ENCODE peak calls at places on chromosome 3, in eight cellular contexts. One of them, this sample, is unnamed. For H3K4me1, the result is how much of the 10 kb centered on the place peaks cover.

GRCh38 chr3:76827647-76828273 is 212.1 kb upstream of the ROBO2 start:
- DNase-seq in right cardiac atrium: no peak
- DNase-seq in transverse colon: no peak
- DNase-seq in HAP-1: no peak
- DNase-seq in GM23338: no peak
- DNase-seq in IMR-90: no peak
- DNase-seq in kidney: no peak
- DNase-seq in heart left ventricle: no peak
- DNase-seq in this sample: no peak

GRCh38 chr3:16849240-16849639 is 35.5 kb upstream of the PLCL2 start:
- DNase-seq in kidney: no peak
- DNase-seq in GM23338: peak
- DNase-seq in heart left ventricle: peak
- DNase-seq in IMR-90: peak
- DNase-seq in transverse colon: peak
- DNase-seq in HAP-1: peak
- DNase-seq in right cardiac atrium: peak
- DNase-seq in this sample: peak

GRCh38 chr3:112357888-112358287 is 24.9 kb downstream of the CD200 start:
- DNase-seq in kidney: no peak
- DNase-seq in transverse colon: no peak
- DNase-seq in IMR-90: no peak
- DNase-seq in GM23338: no peak
- DNase-seq in heart left ventricle: peak
- DNase-seq in right cardiac atrium: peak
- DNase-seq in HAP-1: no peak
- DNase-seq in this sample: no peak

GRCh38 chr3:58038675-58039302 is 30.6 kb downstream of the FLNB start:
- DNase-seq in transverse colon: no peak
- DNase-seq in HAP-1: no peak
- DNase-seq in kidney: no peak
- DNase-seq in heart left ventricle: no peak
- DNase-seq in IMR-90: no peak
- DNase-seq in right cardiac atrium: no peak
- DNase-seq in GM23338: no peak
- DNase-seq in this sample: no peak

GRCh38 chr3:133855772-133856171 is 39.9 kb downstream of the RAB6B start:
- DNase-seq in HAP-1: no peak
- DNase-seq in kidney: peak
- DNase-seq in IMR-90: peak
- DNase-seq in right cardiac atrium: no peak
- DNase-seq in GM23338: no peak
- DNase-seq in transverse colon: no peak
- DNase-seq in heart left ventricle: no peak
- DNase-seq in this sample: peak

GRCh38 chr3:100893590-100893989 is 99.6 kb downstream of the ABI3BP start:
- DNase-seq in heart left ventricle: no peak
- DNase-seq in kidney: peak
- DNase-seq in transverse colon: peak
- DNase-seq in IMR-90: peak
- DNase-seq in right cardiac atrium: peak
- DNase-seq in GM23338: peak
- DNase-seq in HAP-1: no peak
- DNase-seq in this sample: peak

GRCh38 chr3:114668099-114668498 is 374.3 kb downstream of the TIGIT start:
- DNase-seq in heart left ventricle: no peak
- DNase-seq in GM23338: no peak
- DNase-seq in HAP-1: no peak
- DNase-seq in right cardiac atrium: no peak
- DNase-seq in IMR-90: no peak
- DNase-seq in transverse colon: no peak
- DNase-seq in kidney: no peak
- DNase-seq in this sample: no peak

GRCh38 chr3:192570757-192571156 is 156.6 kb downstream of the FGF12 start:
- DNase-seq in transverse colon: no peak
- DNase-seq in right cardiac atrium: no peak
- DNase-seq in IMR-90: no peak
- DNase-seq in kidney: no peak
- DNase-seq in GM23338: no peak
- DNase-seq in heart left ventricle: peak
- DNase-seq in HAP-1: no peak
- DNase-seq in this sample: peak

GRCh38 chr3:39268554-39268910 is 11.3 kb downstream of the CX3CR1 start:
- DNase-seq in right cardiac atrium: no peak
- DNase-seq in transverse colon: no peak
- DNase-seq in kidney: no peak
- DNase-seq in HAP-1: no peak
- DNase-seq in GM23338: no peak
- DNase-seq in IMR-90: no peak
- DNase-seq in heart left ventricle: no peak
- DNase-seq in this sample: no peak

GRCh38 chr3:113508966-113509365 is 6.0 kb downstream of the SPICE1 start:
- DNase-seq in GM23338: no peak
- DNase-seq in HAP-1: no peak
- DNase-seq in transverse colon: no peak
- DNase-seq in heart left ventricle: no peak
- DNase-seq in kidney: no peak
- DNase-seq in right cardiac atrium: no peak
- DNase-seq in IMR-90: no peak
- DNase-seq in this sample: no peak

GRCh38 chr3:127655641-127656040 is 17.1 kb upstream of the ABTB1 start:
- DNase-seq in IMR-90: peak
- DNase-seq in kidney: no peak
- DNase-seq in heart left ventricle: no peak
- DNase-seq in GM23338: no peak
- DNase-seq in transverse colon: no peak
- DNase-seq in right cardiac atrium: no peak
- DNase-seq in HAP-1: no peak
- DNase-seq in this sample: peak

GRCh38 chr3:127660621-127661253 is 12.0 kb upstream of the ABTB1 start:
- DNase-seq in GM23338: no peak
- DNase-seq in heart left ventricle: no peak
- DNase-seq in kidney: no peak
- DNase-seq in transverse colon: no peak
- DNase-seq in right cardiac atrium: no peak
- DNase-seq in HAP-1: no peak
- DNase-seq in IMR-90: no peak
- DNase-seq in this sample: no peak

GRCh38 chr3:127658234-127658633 is 14.5 kb upstream of the ABTB1 start:
- DNase-seq in right cardiac atrium: no peak
- DNase-seq in IMR-90: peak
- DNase-seq in HAP-1: no peak
- DNase-seq in GM23338: no peak
- DNase-seq in heart left ventricle: no peak
- DNase-seq in transverse colon: no peak
- DNase-seq in kidney: no peak
- DNase-seq in this sample: no peak

GRCh38 chr3:127654374-127654773 is 18.4 kb upstream of the ABTB1 start:
- DNase-seq in transverse colon: no peak
- DNase-seq in HAP-1: no peak
- DNase-seq in heart left ventricle: no peak
- DNase-seq in kidney: no peak
- DNase-seq in GM23338: no peak
- DNase-seq in right cardiac atrium: no peak
- DNase-seq in IMR-90: no peak
- DNase-seq in this sample: no peak

GRCh38 chr3:127656906-127657305 is 15.8 kb upstream of the ABTB1 start:
- DNase-seq in right cardiac atrium: no peak
- DNase-seq in HAP-1: no peak
- DNase-seq in kidney: no peak
- DNase-seq in transverse colon: no peak
- DNase-seq in GM23338: no peak
- DNase-seq in IMR-90: no peak
- DNase-seq in heart left ventricle: no peak
- DNase-seq in this sample: no peak
- H3K4me1 ChIP-seq in right cardiac atrium: under half
- H3K4me1 ChIP-seq in HAP-1: under half
- H3K4me1 ChIP-seq in kidney: under half
- H3K4me1 ChIP-seq in transverse colon: under half
- H3K4me1 ChIP-seq in GM23338: under half
- H3K4me1 ChIP-seq in IMR-90: under half
- H3K4me1 ChIP-seq in heart left ventricle: under half
- H3K4me1 ChIP-seq in this sample: under half

DNA sequence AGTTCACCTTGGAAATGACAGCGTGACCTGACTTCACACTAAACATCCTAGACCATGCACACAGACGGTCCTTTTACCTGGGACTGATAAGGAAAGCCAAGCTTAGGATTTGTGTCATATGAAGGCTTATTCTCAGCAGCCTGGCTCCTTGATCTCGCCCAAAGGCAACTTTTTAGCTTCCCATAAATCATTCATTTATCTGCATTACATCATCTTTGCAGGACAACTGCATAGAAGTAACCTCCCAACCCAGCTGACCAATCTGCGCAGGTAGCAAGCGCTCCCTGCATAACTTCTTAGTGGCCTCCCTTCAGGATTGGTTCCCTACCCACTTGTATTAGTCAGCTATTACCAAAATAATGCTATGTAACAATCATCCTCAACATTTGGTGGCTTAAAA is 389.9 kb upstream of the PROK2 start:
- DNase-seq in heart left ventricle: no peak
- DNase-seq in IMR-90: no peak
- DNase-seq in HAP-1: no peak
- DNase-seq in transverse colon: no peak
- DNase-seq in kidney: no peak
- DNase-seq in right cardiac atrium: no peak
- DNase-seq in GM23338: no peak
- DNase-seq in this sample: no peak
- H3K4me1 ChIP-seq in heart left ventricle: under half
- H3K4me1 ChIP-seq in IMR-90: under half
- H3K4me1 ChIP-seq in HAP-1: under half
- H3K4me1 ChIP-seq in transverse colon: under half
- H3K4me1 ChIP-seq in kidney: under half
- H3K4me1 ChIP-seq in right cardiac atrium: under half
- H3K4me1 ChIP-seq in GM23338: under half
- H3K4me1 ChIP-seq in this sample: under half

DNA sequence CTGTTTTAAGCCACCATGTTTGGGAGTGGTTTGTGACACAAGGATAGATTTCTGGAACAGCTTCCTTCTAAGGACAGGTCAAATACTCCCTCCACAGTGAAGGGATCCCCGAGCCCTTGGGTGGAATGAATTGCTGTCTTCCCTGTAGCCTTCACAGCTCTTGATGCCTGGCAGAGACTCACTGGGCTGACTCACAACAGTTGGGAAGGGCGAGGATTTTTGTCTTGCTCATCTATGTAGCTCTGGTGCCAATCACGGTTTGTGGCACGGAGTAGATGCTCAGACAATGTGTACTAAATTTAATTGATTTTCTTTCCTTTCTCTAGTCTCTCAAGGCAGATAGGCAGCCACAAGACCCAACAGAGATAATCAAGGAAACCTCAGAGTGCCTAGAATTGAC is 27.0 kb downstream of the CRYGS start:
- DNase-seq in HAP-1: no peak
- DNase-seq in transverse colon: no peak
- DNase-seq in GM23338: no peak
- DNase-seq in heart left ventricle: no peak
- DNase-seq in kidney: no peak
- DNase-seq in right cardiac atrium: no peak
- DNase-seq in IMR-90: no peak
- DNase-seq in this sample: no peak
- H3K4me1 ChIP-seq in HAP-1: under half
- H3K4me1 ChIP-seq in transverse colon: under half
- H3K4me1 ChIP-seq in GM23338: under half
- H3K4me1 ChIP-seq in heart left ventricle: under half
- H3K4me1 ChIP-seq in kidney: under half
- H3K4me1 ChIP-seq in right cardiac atrium: under half
- H3K4me1 ChIP-seq in IMR-90: under half
- H3K4me1 ChIP-seq in this sample: under half

GRCh38 chr3:126448141-126448892 is 27.4 kb downstream of the ZXDC start:
- DNase-seq in HAP-1: no peak
- DNase-seq in IMR-90: no peak
- DNase-seq in kidney: no peak
- DNase-seq in heart left ventricle: no peak
- DNase-seq in right cardiac atrium: no peak
- DNase-seq in GM23338: no peak
- DNase-seq in transverse colon: no peak
- DNase-seq in this sample: no peak
- H3K4me1 ChIP-seq in HAP-1: under half
- H3K4me1 ChIP-seq in IMR-90: under half
- H3K4me1 ChIP-seq in kidney: under half
- H3K4me1 ChIP-seq in heart left ventricle: under half
- H3K4me1 ChIP-seq in right cardiac atrium: under half
- H3K4me1 ChIP-seq in GM23338: under half
- H3K4me1 ChIP-seq in transverse colon: under half
- H3K4me1 ChIP-seq in this sample: under half

DNA sequence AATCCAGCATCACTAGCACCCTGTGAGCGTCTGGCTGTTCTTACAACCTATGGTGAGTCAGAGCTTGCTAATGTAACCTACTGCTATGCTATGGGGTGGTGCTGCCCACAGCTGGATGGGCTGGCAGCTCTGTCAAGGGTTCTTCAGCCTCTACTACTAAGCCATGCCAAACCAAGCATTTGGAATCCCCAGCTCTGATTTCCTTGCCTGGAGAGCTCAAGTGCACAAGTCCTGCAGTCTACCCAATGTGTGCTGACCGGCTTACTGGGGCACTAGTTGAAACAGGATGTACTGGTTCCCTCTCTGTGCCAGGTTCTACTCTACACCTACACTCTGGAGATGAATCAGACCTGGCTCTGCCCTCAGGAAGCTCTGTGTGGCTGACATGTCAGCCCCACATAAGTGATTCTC is 4.2 kb downstream of the TEX264 start:
- DNase-seq in transverse colon: no peak
- DNase-seq in IMR-90: peak
- DNase-seq in heart left ventricle: no peak
- DNase-seq in HAP-1: no peak
- DNase-seq in GM23338: no peak
- DNase-seq in right cardiac atrium: no peak
- DNase-seq in kidney: no peak
- DNase-seq in this sample: peak
- H3K4me1 ChIP-seq in transverse colon: under half
- H3K4me1 ChIP-seq in IMR-90: under half
- H3K4me1 ChIP-seq in heart left ventricle: under half
- H3K4me1 ChIP-seq in HAP-1: under half
- H3K4me1 ChIP-seq in GM23338: under half
- H3K4me1 ChIP-seq in right cardiac atrium: under half
- H3K4me1 ChIP-seq in kidney: under half
- H3K4me1 ChIP-seq in this sample: under half

DNA sequence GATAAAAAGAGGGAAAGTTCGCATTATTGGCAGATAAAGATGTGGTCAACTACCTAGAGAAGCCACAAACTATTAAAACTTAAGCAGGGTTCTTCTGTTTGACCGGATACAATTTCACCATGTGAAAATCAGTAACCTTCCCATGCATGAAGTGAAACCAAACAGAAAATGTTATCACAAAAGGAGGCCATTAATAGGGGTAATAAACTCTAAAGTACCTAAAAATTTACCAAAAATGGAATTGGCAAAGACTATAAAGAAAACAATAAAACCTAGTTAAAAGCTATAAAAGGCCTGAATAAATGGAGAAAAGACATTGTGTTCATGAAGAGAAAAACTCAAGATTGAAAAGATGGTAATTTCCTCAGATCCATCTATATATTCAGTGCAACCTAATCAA is 83.4 kb downstream of the FEZF2 start:
- DNase-seq in transverse colon: no peak
- DNase-seq in GM23338: no peak
- DNase-seq in kidney: no peak
- DNase-seq in IMR-90: no peak
- DNase-seq in HAP-1: no peak
- DNase-seq in heart left ventricle: no peak
- DNase-seq in right cardiac atrium: no peak
- DNase-seq in this sample: no peak
- H3K4me1 ChIP-seq in transverse colon: under half
- H3K4me1 ChIP-seq in GM23338: under half
- H3K4me1 ChIP-seq in kidney: under half
- H3K4me1 ChIP-seq in IMR-90: under half
- H3K4me1 ChIP-seq in HAP-1: under half
- H3K4me1 ChIP-seq in heart left ventricle: under half
- H3K4me1 ChIP-seq in right cardiac atrium: under half
- H3K4me1 ChIP-seq in this sample: under half

GRCh38 chr3:13785351-13785750 is 94.5 kb downstream of the WNT7A start:
- DNase-seq in HAP-1: no peak
- DNase-seq in kidney: no peak
- DNase-seq in IMR-90: no peak
- DNase-seq in right cardiac atrium: no peak
- DNase-seq in transverse colon: no peak
- DNase-seq in GM23338: peak
- DNase-seq in heart left ventricle: no peak
- DNase-seq in this sample: no peak
- H3K4me1 ChIP-seq in HAP-1: under half
- H3K4me1 ChIP-seq in kidney: under half
- H3K4me1 ChIP-seq in IMR-90: under half
- H3K4me1 ChIP-seq in right cardiac atrium: under half
- H3K4me1 ChIP-seq in transverse colon: under half
- H3K4me1 ChIP-seq in GM23338: under half
- H3K4me1 ChIP-seq in heart left ventricle: under half
- H3K4me1 ChIP-seq in this sample: under half

This sample was measured in cardiac muscle cell.